ENCODE peak calls at places on chromosomes 12 and 14, in nine cellular contexts. One of them, this sample, is unnamed.

GRCh38 chr14:36430169-36430568 is 89.9 kb downstream of the NKX2-1 start:
- DNase-seq in cerebellum: no peak
- DNase-seq in AG09309: no peak
- DNase-seq in iPS DF 6.9: no peak
- DNase-seq in NCI-H1436 treated with DMSO at 0.1 percent for 48 hours: no peak
- DNase-seq in heart right ventricle: no peak
- DNase-seq in EH: no peak
- DNase-seq in NCI-H2171: no peak
- DNase-seq in occipital lobe: no peak
- DNase-seq in this sample: no peak

GRCh38 chr12:104680070-104680469 is 223.3 kb downstream of the CHST11 start:
- DNase-seq in iPS DF 6.9: peak; percentile 31
- DNase-seq in NCI-H1436 treated with DMSO at 0.1 percent for 48 hours: no peak
- DNase-seq in AG09309: no peak
- DNase-seq in cerebellum: no peak
- DNase-seq in NCI-H2171: peak; percentile 11
- DNase-seq in EH: peak; percentile 50
- DNase-seq in heart right ventricle: no peak
- DNase-seq in occipital lobe: no peak
- DNase-seq in this sample: peak; percentile 54

GRCh38 chr12:71461787-71462328 is 22.3 kb downstream of the LGR5 start:
- DNase-seq in EH: no peak
- DNase-seq in NCI-H2171: no peak
- DNase-seq in iPS DF 6.9: no peak
- DNase-seq in occipital lobe: no peak
- DNase-seq in heart right ventricle: no peak
- DNase-seq in NCI-H1436 treated with DMSO at 0.1 percent for 48 hours: no peak
- DNase-seq in AG09309: no peak
- DNase-seq in cerebellum: no peak
- DNase-seq in this sample: no peak

GRCh38 chr12:10672231-10672868 is 1.5 kb downstream of the STYK1 start:
- DNase-seq in cerebellum: no peak
- DNase-seq in NCI-H2171: no peak
- DNase-seq in NCI-H1436 treated with DMSO at 0.1 percent for 48 hours: no peak
- DNase-seq in iPS DF 6.9: no peak
- DNase-seq in AG09309: no peak
- DNase-seq in EH: no peak
- DNase-seq in occipital lobe: no peak
- DNase-seq in heart right ventricle: no peak
- DNase-seq in this sample: no peak

GRCh38 chr12:115204957-115205754 is 521.2 kb upstream of the TBX3 start:
- DNase-seq in NCI-H2171: no peak
- DNase-seq in AG09309: no peak
- DNase-seq in cerebellum: no peak
- DNase-seq in occipital lobe: no peak
- DNase-seq in iPS DF 6.9: no peak
- DNase-seq in EH: peak; percentile 77
- DNase-seq in NCI-H1436 treated with DMSO at 0.1 percent for 48 hours: no peak
- DNase-seq in heart right ventricle: no peak
- DNase-seq in this sample: no peak

GRCh38 chr12:121805800-121806555 is 2.2 kb downstream of the SETD1B start:
- DNase-seq in cerebellum: no peak
- DNase-seq in EH: no peak
- DNase-seq in NCI-H1436 treated with DMSO at 0.1 percent for 48 hours: no peak
- DNase-seq in heart right ventricle: no peak
- DNase-seq in iPS DF 6.9: no peak
- DNase-seq in NCI-H2171: no peak
- DNase-seq in AG09309: no peak
- DNase-seq in occipital lobe: no peak
- DNase-seq in this sample: peak; percentile 52

GRCh38 chr14:88272390-88273019 is 50.6 kb downstream of the KCNK10 start:
- DNase-seq in EH: no peak
- DNase-seq in cerebellum: no peak
- DNase-seq in AG09309: no peak
- DNase-seq in iPS DF 6.9: no peak
- DNase-seq in NCI-H1436 treated with DMSO at 0.1 percent for 48 hours: no peak
- DNase-seq in heart right ventricle: no peak
- DNase-seq in NCI-H2171: no peak
- DNase-seq in occipital lobe: no peak
- DNase-seq in this sample: no peak

GRCh38 chr12:9776795-9777194 is 16.1 kb upstream of the CD69 start:
- DNase-seq in NCI-H1436 treated with DMSO at 0.1 percent for 48 hours: no peak
- DNase-seq in NCI-H2171: no peak
- DNase-seq in AG09309: no peak
- DNase-seq in heart right ventricle: no peak
- DNase-seq in occipital lobe: no peak
- DNase-seq in EH: no peak
- DNase-seq in cerebellum: no peak
- DNase-seq in iPS DF 6.9: no peak
- DNase-seq in this sample: no peak

GRCh38 chr12:4477133-4477532 is 31.5 kb upstream of the FGF6 start:
- DNase-seq in EH: peak; percentile 23
- DNase-seq in AG09309: peak; percentile 3
- DNase-seq in occipital lobe: no peak
- DNase-seq in NCI-H1436 treated with DMSO at 0.1 percent for 48 hours: no peak
- DNase-seq in NCI-H2171: no peak
- DNase-seq in cerebellum: no peak
- DNase-seq in heart right ventricle: no peak
- DNase-seq in iPS DF 6.9: no peak
- DNase-seq in this sample: no peak

GRCh38 chr12:52243264-52243773 is 10.3 kb downstream of the KRT7 start:
- DNase-seq in cerebellum: no peak
- DNase-seq in NCI-H2171: no peak
- DNase-seq in EH: peak; percentile 57
- DNase-seq in heart right ventricle: no peak
- DNase-seq in NCI-H1436 treated with DMSO at 0.1 percent for 48 hours: no peak
- DNase-seq in AG09309: no peak
- DNase-seq in occipital lobe: no peak
- DNase-seq in iPS DF 6.9: no peak
- DNase-seq in this sample: no peak

GRCh38 chr12:118188690-118189371 is 52.9 kb downstream of the PEBP1 start:
- DNase-seq in NCI-H1436 treated with DMSO at 0.1 percent for 48 hours: no peak
- DNase-seq in NCI-H2171: no peak
- DNase-seq in AG09309: no peak
- DNase-seq in EH: peak; percentile 29
- DNase-seq in iPS DF 6.9: no peak
- DNase-seq in occipital lobe: peak; percentile 24
- DNase-seq in cerebellum: peak; percentile 62
- DNase-seq in heart right ventricle: peak; percentile 41
- DNase-seq in this sample: no peak

GRCh38 chr12:52230364-52231281 is 2.4 kb upstream of the KRT7 start:
- DNase-seq in AG09309: peak; percentile 47
- DNase-seq in cerebellum: peak; percentile 68
- DNase-seq in NCI-H1436 treated with DMSO at 0.1 percent for 48 hours: no peak
- DNase-seq in iPS DF 6.9: no peak
- DNase-seq in heart right ventricle: peak; percentile 57
- DNase-seq in EH: peak; percentile 95
- DNase-seq in occipital lobe: no peak
- DNase-seq in NCI-H2171: no peak
- DNase-seq in this sample: no peak

GRCh38 chr12:116385486-116386217 is 108.2 kb upstream of the MED13L start:
- DNase-seq in NCI-H1436 treated with DMSO at 0.1 percent for 48 hours: no peak
- DNase-seq in iPS DF 6.9: no peak
- DNase-seq in NCI-H2171: no peak
- DNase-seq in heart right ventricle: no peak
- DNase-seq in EH: no peak
- DNase-seq in AG09309: no peak
- DNase-seq in occipital lobe: no peak
- DNase-seq in cerebellum: no peak
- DNase-seq in this sample: no peak

GRCh38 chr14:102272392-102272791 is 32.6 kb downstream of the MOK start:
- DNase-seq in occipital lobe: no peak
- DNase-seq in NCI-H2171: no peak
- DNase-seq in cerebellum: no peak
- DNase-seq in heart right ventricle: no peak
- DNase-seq in AG09309: no peak
- DNase-seq in EH: peak; percentile 63
- DNase-seq in NCI-H1436 treated with DMSO at 0.1 percent for 48 hours: no peak
- DNase-seq in iPS DF 6.9: no peak
- DNase-seq in this sample: no peak

GRCh38 chr12:122527478-122527944 is 462 bp downstream of the KNTC1 start:
- DNase-seq in cerebellum: no peak
- DNase-seq in iPS DF 6.9: no peak
- DNase-seq in occipital lobe: no peak
- DNase-seq in NCI-H1436 treated with DMSO at 0.1 percent for 48 hours: no peak
- DNase-seq in AG09309: no peak
- DNase-seq in heart right ventricle: no peak
- DNase-seq in NCI-H2171: no peak
- DNase-seq in EH: peak; percentile 39
- DNase-seq in this sample: peak; percentile 60

GRCh38 chr14:73492661-73493060 is 1.9 kb downstream of the RIOX1 start:
- DNase-seq in NCI-H2171: no peak
- DNase-seq in cerebellum: no peak
- DNase-seq in EH: no peak
- DNase-seq in NCI-H1436 treated with DMSO at 0.1 percent for 48 hours: no peak
- DNase-seq in heart right ventricle: no peak
- DNase-seq in occipital lobe: no peak
- DNase-seq in AG09309: no peak
- DNase-seq in iPS DF 6.9: no peak
- DNase-seq in this sample: no peak

GRCh38 chr14:65301862-65302539 is 110.5 kb upstream of the FUT8 start:
- DNase-seq in NCI-H1436 treated with DMSO at 0.1 percent for 48 hours: no peak
- DNase-seq in NCI-H2171: no peak
- DNase-seq in heart right ventricle: no peak
- DNase-seq in occipital lobe: no peak
- DNase-seq in cerebellum: no peak
- DNase-seq in iPS DF 6.9: no peak
- DNase-seq in EH: no peak
- DNase-seq in AG09309: no peak
- DNase-seq in this sample: no peak

GRCh38 chr12:46553911-46554310 is 181.3 kb upstream of the SLC38A2 start:
- DNase-seq in NCI-H1436 treated with DMSO at 0.1 percent for 48 hours: no peak
- DNase-seq in AG09309: no peak
- DNase-seq in NCI-H2171: no peak
- DNase-seq in occipital lobe: no peak
- DNase-seq in heart right ventricle: no peak
- DNase-seq in iPS DF 6.9: no peak
- DNase-seq in EH: peak; percentile 71
- DNase-seq in cerebellum: no peak
- DNase-seq in this sample: no peak

GRCh38 chr12:69151254-69151751 is 88.1 kb upstream of the CPSF6 start:
- DNase-seq in NCI-H1436 treated with DMSO at 0.1 percent for 48 hours: peak; percentile 11
- DNase-seq in occipital lobe: no peak
- DNase-seq in EH: peak; percentile 22
- DNase-seq in iPS DF 6.9: no peak
- DNase-seq in NCI-H2171: peak; percentile 83
- DNase-seq in AG09309: peak; percentile 8
- DNase-seq in heart right ventricle: no peak
- DNase-seq in cerebellum: no peak
- DNase-seq in this sample: no peak

GRCh38 chr12:122366685-122367475 is 55.6 kb downstream of the CLIP1 start:
- DNase-seq in NCI-H1436 treated with DMSO at 0.1 percent for 48 hours: no peak
- DNase-seq in iPS DF 6.9: peak; percentile 37
- DNase-seq in AG09309: peak; percentile 78
- DNase-seq in occipital lobe: no peak
- DNase-seq in NCI-H2171: no peak
- DNase-seq in EH: peak; percentile 96
- DNase-seq in heart right ventricle: no peak
- DNase-seq in cerebellum: no peak
- DNase-seq in this sample: no peak

GRCh38 chr12:132429122-132429931 is 60.6 kb upstream of the FBRSL1 start:
- DNase-seq in heart right ventricle: peak; percentile 47
- DNase-seq in NCI-H1436 treated with DMSO at 0.1 percent for 48 hours: no peak
- DNase-seq in NCI-H2171: peak; percentile 83
- DNase-seq in iPS DF 6.9: no peak
- DNase-seq in occipital lobe: no peak
- DNase-seq in cerebellum: no peak
- DNase-seq in EH: no peak
- DNase-seq in AG09309: no peak
- DNase-seq in this sample: no peak

GRCh38 chr12:24600996-24601395 is 347.9 kb downstream of the BCAT1 start:
- DNase-seq in EH: peak; percentile 91
- DNase-seq in NCI-H1436 treated with DMSO at 0.1 percent for 48 hours: no peak
- DNase-seq in occipital lobe: no peak
- DNase-seq in NCI-H2171: no peak
- DNase-seq in iPS DF 6.9: no peak
- DNase-seq in AG09309: peak; percentile 54
- DNase-seq in cerebellum: no peak
- DNase-seq in heart right ventricle: no peak
- DNase-seq in this sample: no peak

GRCh38 chr12:47141459-47141858 is 61.7 kb upstream of the AMIGO2 start:
- DNase-seq in iPS DF 6.9: no peak
- DNase-seq in AG09309: no peak
- DNase-seq in occipital lobe: no peak
- DNase-seq in heart right ventricle: no peak
- DNase-seq in cerebellum: no peak
- DNase-seq in NCI-H2171: no peak
- DNase-seq in NCI-H1436 treated with DMSO at 0.1 percent for 48 hours: no peak
- DNase-seq in EH: no peak
- DNase-seq in this sample: no peak

GRCh38 chr14:91891721-91892220 is 24.4 kb upstream of the TC2N start:
- DNase-seq in iPS DF 6.9: no peak
- DNase-seq in heart right ventricle: no peak
- DNase-seq in cerebellum: no peak
- DNase-seq in NCI-H1436 treated with DMSO at 0.1 percent for 48 hours: no peak
- DNase-seq in NCI-H2171: no peak
- DNase-seq in AG09309: no peak
- DNase-seq in occipital lobe: peak; percentile 58
- DNase-seq in EH: peak; percentile 11
- DNase-seq in this sample: no peak

GRCh38 chr14:37384870-37385596 is 187.3 kb downstream of the MIPOL1 start:
- DNase-seq in occipital lobe: no peak
- DNase-seq in iPS DF 6.9: no peak
- DNase-seq in heart right ventricle: no peak
- DNase-seq in cerebellum: no peak
- DNase-seq in NCI-H2171: no peak
- DNase-seq in AG09309: no peak
- DNase-seq in NCI-H1436 treated with DMSO at 0.1 percent for 48 hours: peak; percentile 11
- DNase-seq in EH: no peak
- DNase-seq in this sample: no peak

GRCh38 chr14:95125951-95126350 is 31.4 kb downstream of the DICER1 start:
- DNase-seq in iPS DF 6.9: no peak
- DNase-seq in AG09309: no peak
- DNase-seq in heart right ventricle: no peak
- DNase-seq in occipital lobe: no peak
- DNase-seq in cerebellum: no peak
- DNase-seq in NCI-H1436 treated with DMSO at 0.1 percent for 48 hours: no peak
- DNase-seq in NCI-H2171: no peak
- DNase-seq in EH: no peak
- DNase-seq in this sample: no peak

GRCh38 chr12:123369209-123369608 is 4.6 kb upstream of the SBNO1 start:
- DNase-seq in EH: no peak
- DNase-seq in NCI-H2171: no peak
- DNase-seq in occipital lobe: no peak
- DNase-seq in NCI-H1436 treated with DMSO at 0.1 percent for 48 hours: no peak
- DNase-seq in cerebellum: no peak
- DNase-seq in AG09309: no peak
- DNase-seq in heart right ventricle: no peak
- DNase-seq in iPS DF 6.9: no peak
- DNase-seq in this sample: no peak

GRCh38 chr12:75975692-75976091 is 55.9 kb downstream of the PHLDA1 start:
- DNase-seq in heart right ventricle: no peak
- DNase-seq in NCI-H2171: no peak
- DNase-seq in EH: no peak
- DNase-seq in iPS DF 6.9: no peak
- DNase-seq in cerebellum: no peak
- DNase-seq in occipital lobe: no peak
- DNase-seq in AG09309: no peak
- DNase-seq in NCI-H1436 treated with DMSO at 0.1 percent for 48 hours: peak; percentile 58
- DNase-seq in this sample: no peak

GRCh38 chr12:117596968-117597367 is 235.5 kb upstream of the NOS1 start:
- DNase-seq in cerebellum: no peak
- DNase-seq in AG09309: no peak
- DNase-seq in iPS DF 6.9: no peak
- DNase-seq in EH: no peak
- DNase-seq in NCI-H2171: peak; percentile 79
- DNase-seq in heart right ventricle: no peak
- DNase-seq in NCI-H1436 treated with DMSO at 0.1 percent for 48 hours: no peak
- DNase-seq in occipital lobe: no peak
- DNase-seq in this sample: no peak

GRCh38 chr12:101592448-101592847 is 2.3 kb upstream of the MYBPC1 start:
- DNase-seq in EH: no peak
- DNase-seq in AG09309: no peak
- DNase-seq in cerebellum: no peak
- DNase-seq in occipital lobe: no peak
- DNase-seq in NCI-H2171: no peak
- DNase-seq in NCI-H1436 treated with DMSO at 0.1 percent for 48 hours: no peak
- DNase-seq in heart right ventricle: no peak
- DNase-seq in iPS DF 6.9: no peak
- DNase-seq in this sample: no peak